ENCODE peak calls at places on chromosome 4, in seven cellular contexts. U, K, A, J, P, B and I are unnamed samples.

GRCh38 chr4:100803751-100804150 is 285.9 kb upstream of the EMCN start:
- DNase-seq in U (no peak), K (no peak), A (no peak), J (no peak), P (no peak), B (no peak), I (no peak)

GRCh38 chr4:133084421-133084820 is 64.7 kb upstream of the PCDH10 start:
- DNase-seq in U (no peak), K (no peak), A (no peak), J (no peak), P (no peak), B (no peak), I (no peak)

GRCh38 chr4:52824603-52825310 is 37.4 kb upstream of the RASL11B start:
- DNase-seq in U (no peak), K (no peak), A (no peak), J (no peak), P (no peak), B (no peak), I (no peak)

GRCh38 chr4:165810726-165811125 is 62.3 kb upstream of the TLL1 start:
- DNase-seq in U (no peak), K (no peak), A (no peak), J (peak; percentile 56), P (no peak), B (no peak), I (no peak)

GRCh38 chr4:16794816-16795445 is 103.5 kb downstream of the LDB2 start:
- DNase-seq in U (no peak), K (peak; percentile 55), A (peak; percentile 44), J (peak; percentile 74), P (peak; percentile 37), B (peak; percentile 46), I (peak; percentile 21)

GRCh38 chr4:174215936-174216699 is 67.3 kb downstream of the FBXO8 start:
- DNase-seq in U (no peak), K (no peak), A (no peak), J (no peak), P (no peak), B (no peak), I (no peak)

GRCh38 chr4:1363540-1363939 is 16.5 kb downstream of the UVSSA start:
- DNase-seq in U (no peak), K (no peak), A (no peak), J (no peak), P (no peak), B (no peak), I (no peak)

GRCh38 chr4:125283702-125284279 is 31.0 kb upstream of the FAT4 start:
- DNase-seq in U (no peak), K (no peak), A (peak; percentile 17), J (peak; percentile 51), P (peak; percentile 25), B (peak; percentile 13), I (peak; percentile 39)

GRCh38 chr4:47913858-47914218 is 545 bp downstream of the NFXL1 start:
- DNase-seq in U (no peak), K (peak; percentile 12), A (peak; percentile 22), J (peak; percentile 38), P (peak; percentile 49), B (peak; percentile 11), I (peak; percentile 45)

GRCh38 chr4:179755322-179755721 is 2313.1 kb upstream of the AGA start:
- DNase-seq in U (no peak), K (no peak), A (no peak), J (no peak), P (no peak), B (no peak), I (no peak)

GRCh38 chr4:19961092-19961491 is 290.6 kb upstream of the SLIT2 start:
- DNase-seq in U (no peak), K (no peak), A (no peak), J (peak; percentile 67), P (no peak), B (peak; percentile 5), I (no peak)

GRCh38 chr4:146333187-146333894 is 119.0 kb downstream of the REELD1 start:
- DNase-seq in U (no peak), K (no peak), A (peak; percentile 22), J (peak; percentile 42), P (peak; percentile 14), B (no peak), I (no peak)

GRCh38 chr4:72505314-72505744 is 63.7 kb downstream of the ADAMTS3 start:
- DNase-seq in U (no peak), K (peak; percentile 60), A (peak; percentile 13), J (peak; percentile 65), P (peak; percentile 37), B (peak; percentile 29), I (peak; percentile 57)

GRCh38 chr4:15003891-15004700 is 1.8 kb downstream of the CPEB2 start:
- DNase-seq in U (peak; percentile 41), K (peak; percentile 19), A (peak; percentile 40), J (peak; percentile 37), P (peak; percentile 72), B (peak; percentile 11), I (peak; percentile 48)

GRCh38 chr4:5808081-5808741 is 84.7 kb downstream of the CRMP1 start:
- DNase-seq in U (no peak), K (no peak), A (no peak), J (no peak), P (no peak), B (no peak), I (no peak)

GRCh38 chr4:64682481-64682880 is 273.2 kb upstream of the TECRL start:
- DNase-seq in U (no peak), K (no peak), A (no peak), J (peak; percentile 2), P (no peak), B (no peak), I (no peak)

GRCh38 chr4:126702747-126703146 is 930.0 kb upstream of the INTU start:
- DNase-seq in U (no peak), K (no peak), A (no peak), J (no peak), P (no peak), B (no peak), I (no peak)

GRCh38 chr4:114225462-114225861 is 246.0 kb upstream of the ARSJ start:
- DNase-seq in U (no peak), K (no peak), A (no peak), J (no peak), P (no peak), B (no peak), I (no peak)

GRCh38 chr4:65865489-65865888 is 195.2 kb upstream of the EPHA5 start:
- DNase-seq in U (no peak), K (peak; percentile 18), A (no peak), J (peak; percentile 48), P (peak; percentile 1), B (no peak), I (peak; percentile 18)

GRCh38 chr4:186593587-186593973 is 38.2 kb upstream of the MTNR1A start:
- DNase-seq in U (no peak), K (no peak), A (no peak), J (no peak), P (no peak), B (no peak), I (no peak)

GRCh38 chr4:94758141-94758699 is 465 bp downstream of the BMPR1B start:
- DNase-seq in U (no peak), K (peak; percentile 51), A (no peak), J (no peak), P (no peak), B (peak; percentile 27), I (no peak)

GRCh38 chr4:122012735-122013134 is 60.9 kb upstream of the TRPC3 start:
- DNase-seq in U (no peak), K (no peak), A (no peak), J (no peak), P (no peak), B (peak; percentile 18), I (no peak)

GRCh38 chr4:38989487-38989886 is 42.7 kb downstream of the TMEM156 start:
- DNase-seq in U (no peak), K (no peak), A (no peak), J (peak; percentile 68), P (no peak), B (no peak), I (no peak)

GRCh38 chr4:56906534-56906933 is 1.2 kb upstream of the REST start:
- DNase-seq in U (no peak), K (no peak), A (no peak), J (peak; percentile 4), P (no peak), B (no peak), I (peak; percentile 28)

GRCh38 chr4:77917075-77917474 is 54.4 kb downstream of the MRPL1 start:
- DNase-seq in U (no peak), K (no peak), A (no peak), J (no peak), P (no peak), B (no peak), I (no peak)

GRCh38 chr4:142150483-142150882 is 514.1 kb downstream of the IL15 start:
- DNase-seq in U (no peak), K (no peak), A (no peak), J (no peak), P (no peak), B (no peak), I (no peak)

GRCh38 chr4:61202638-61203495 is 2.7 kb downstream of the ADGRL3 start:
- DNase-seq in U (no peak), K (peak; percentile 51), A (peak; percentile 18), J (peak; percentile 42), P (no peak), B (no peak), I (no peak)

GRCh38 chr4:122854444-122854843 is 27.8 kb downstream of the FGF2 start:
- DNase-seq in U (no peak), K (no peak), A (no peak), J (no peak), P (no peak), B (no peak), I (no peak)

GRCh38 chr4:156109943-156110925 is 156.6 kb upstream of the CTSO start:
- DNase-seq in U (no peak), K (peak; percentile 34), A (no peak), J (peak; percentile 41), P (no peak), B (no peak), I (no peak)

GRCh38 chr4:52204921-52205320 is 153.8 kb downstream of the SPATA18 start:
- DNase-seq in U (no peak), K (no peak), A (no peak), J (no peak), P (no peak), B (no peak), I (no peak)

GRCh38 chr4:3436798-3437581 is 4.8 kb upstream of the HGFAC start:
- DNase-seq in U (no peak), K (no peak), A (no peak), J (peak; percentile 62), P (no peak), B (peak; percentile 51), I (peak; percentile 14)

GRCh38 chr4:174460684-174461083 is 61.6 kb downstream of the HPGD start:
- DNase-seq in U (no peak), K (no peak), A (no peak), J (no peak), P (no peak), B (no peak), I (no peak)

GRCh38 chr4:25847329-25847728 is 15.5 kb downstream of the SEL1L3 start:
- DNase-seq in U (no peak), K (no peak), A (no peak), J (no peak), P (no peak), B (no peak), I (no peak)

GRCh38 chr4:108018038-108018883 is 28.6 kb downstream of the HADH start:
- DNase-seq in U (peak; percentile 61), K (peak; percentile 78), A (peak; percentile 76), J (peak; percentile 74), P (peak; percentile 80), B (peak; percentile 60), I (peak; percentile 76)

GRCh38 chr4:174592985-174593335 is 70.7 kb upstream of the HPGD start:
- DNase-seq in U (no peak), K (no peak), A (no peak), J (peak; percentile 57), P (no peak), B (peak; percentile 58), I (peak; percentile 28)

GRCh38 chr4:151721466-151721865 is 39.3 kb downstream of the GATB start:
- DNase-seq in U (no peak), K (peak; percentile 19), A (no peak), J (no peak), P (no peak), B (no peak), I (no peak)

GRCh38 chr4:52998413-52998812 is 136.3 kb downstream of the RASL11B start:
- DNase-seq in U (no peak), K (no peak), A (no peak), J (no peak), P (no peak), B (no peak), I (no peak)